ENCODE peak calls at places on chromosomes 2 and 18, in five cellular contexts. One of them, this sample, is unnamed.
A peak's percentile ranks its signal among the peaks of the same experiment; 100 is the strongest.

GRCh38 chr2:96254592-96254991 is 11.2 kb downstream of the TMEM127 start:
- DNase-seq in activated T-helper 1 cell treated with Interleukin-2 at 50 U/mL for 16 hours: no peak
- DNase-seq in heart right ventricle: peak; percentile 53
- DNase-seq in ureter: no peak
- DNase-seq in activated CD4-positive, alpha-beta T cell treated with anti-CD3 and anti-CD28 coated beads, Interleukin-2, amount 50 U/mL, for 1 hour: no peak
- DNase-seq in this sample: no peak

GRCh38 chr2:158969162-158969716 is 799 bp downstream of the TANC1 start:
- DNase-seq in activated T-helper 1 cell treated with Interleukin-2 at 50 U/mL for 16 hours: no peak
- DNase-seq in heart right ventricle: no peak
- DNase-seq in ureter: no peak
- DNase-seq in activated CD4-positive, alpha-beta T cell treated with anti-CD3 and anti-CD28 coated beads, Interleukin-2, amount 50 U/mL, for 1 hour: no peak
- DNase-seq in this sample: no peak

GRCh38 chr18:12256946-12257345 is 2.8 kb downstream of the CIDEA start:
- DNase-seq in activated T-helper 1 cell treated with Interleukin-2 at 50 U/mL for 16 hours: no peak
- DNase-seq in heart right ventricle: peak; percentile 50
- DNase-seq in ureter: no peak
- DNase-seq in activated CD4-positive, alpha-beta T cell treated with anti-CD3 and anti-CD28 coated beads, Interleukin-2, amount 50 U/mL, for 1 hour: no peak
- DNase-seq in this sample: no peak

GRCh38 chr18:50751490-50751889 is 68.3 kb downstream of the MRO start:
- DNase-seq in activated T-helper 1 cell treated with Interleukin-2 at 50 U/mL for 16 hours: no peak
- DNase-seq in heart right ventricle: no peak
- DNase-seq in ureter: no peak
- DNase-seq in activated CD4-positive, alpha-beta T cell treated with anti-CD3 and anti-CD28 coated beads, Interleukin-2, amount 50 U/mL, for 1 hour: no peak
- DNase-seq in this sample: no peak

GRCh38 chr2:240585681-240586197 is 795 bp upstream of the CAPN10 start:
- DNase-seq in activated T-helper 1 cell treated with Interleukin-2 at 50 U/mL for 16 hours: no peak
- DNase-seq in heart right ventricle: no peak
- DNase-seq in ureter: no peak
- DNase-seq in activated CD4-positive, alpha-beta T cell treated with anti-CD3 and anti-CD28 coated beads, Interleukin-2, amount 50 U/mL, for 1 hour: no peak
- DNase-seq in this sample: no peak

GRCh38 chr18:31801078-31801477 is 40.4 kb upstream of the SLC25A52 start:
- DNase-seq in activated T-helper 1 cell treated with Interleukin-2 at 50 U/mL for 16 hours: no peak
- DNase-seq in heart right ventricle: no peak
- DNase-seq in ureter: no peak
- DNase-seq in activated CD4-positive, alpha-beta T cell treated with anti-CD3 and anti-CD28 coated beads, Interleukin-2, amount 50 U/mL, for 1 hour: no peak
- DNase-seq in this sample: no peak

GRCh38 chr2:180507028-180507427 is 473.4 kb upstream of the UBE2E3 start:
- DNase-seq in activated T-helper 1 cell treated with Interleukin-2 at 50 U/mL for 16 hours: no peak
- DNase-seq in heart right ventricle: no peak
- DNase-seq in ureter: no peak
- DNase-seq in activated CD4-positive, alpha-beta T cell treated with anti-CD3 and anti-CD28 coated beads, Interleukin-2, amount 50 U/mL, for 1 hour: no peak
- DNase-seq in this sample: no peak

GRCh38 chr2:82320296-82320695 is 2015.7 kb upstream of the LRRTM1 start:
- DNase-seq in activated T-helper 1 cell treated with Interleukin-2 at 50 U/mL for 16 hours: no peak
- DNase-seq in heart right ventricle: no peak
- DNase-seq in ureter: no peak
- DNase-seq in activated CD4-positive, alpha-beta T cell treated with anti-CD3 and anti-CD28 coated beads, Interleukin-2, amount 50 U/mL, for 1 hour: no peak
- DNase-seq in this sample: no peak

GRCh38 chr2:12035029-12035720 is 288.7 kb downstream of the LPIN1 start:
- DNase-seq in activated T-helper 1 cell treated with Interleukin-2 at 50 U/mL for 16 hours: no peak
- DNase-seq in heart right ventricle: no peak
- DNase-seq in ureter: no peak
- DNase-seq in activated CD4-positive, alpha-beta T cell treated with anti-CD3 and anti-CD28 coated beads, Interleukin-2, amount 50 U/mL, for 1 hour: no peak
- DNase-seq in this sample: no peak

GRCh38 chr18:41599529-41599928 is 355.5 kb upstream of the PIK3C3 start:
- DNase-seq in activated T-helper 1 cell treated with Interleukin-2 at 50 U/mL for 16 hours: no peak
- DNase-seq in heart right ventricle: no peak
- DNase-seq in ureter: no peak
- DNase-seq in activated CD4-positive, alpha-beta T cell treated with anti-CD3 and anti-CD28 coated beads, Interleukin-2, amount 50 U/mL, for 1 hour: no peak
- DNase-seq in this sample: no peak

GRCh38 chr2:67917332-67918054 is 145.3 kb downstream of the C1D start:
- DNase-seq in activated T-helper 1 cell treated with Interleukin-2 at 50 U/mL for 16 hours: no peak
- DNase-seq in heart right ventricle: no peak
- DNase-seq in ureter: no peak
- DNase-seq in activated CD4-positive, alpha-beta T cell treated with anti-CD3 and anti-CD28 coated beads, Interleukin-2, amount 50 U/mL, for 1 hour: no peak
- DNase-seq in this sample: no peak

This sample was measured in T-helper 17 cell.